ENCODE peak calls at places on chromosomes 11 and 22, in seven cellular contexts. S is ACHN, C is GM23248, H is fibroblast of the conjunctiva, G is C1 segment of cervical spinal cord, N is brain microvascular endothelial cell, E is heart right ventricle. O is an unnamed sample.

GRCh38 chr11:69080361-69080973 is 31.7 kb downstream of the TPCN2 start:
- DNase-seq in S (peak), N (peak), C (peak), H (no peak), E (no peak), G (no peak), O (no peak)

GRCh38 chr22:20724676-20725454 is 49.0 kb upstream of the SERPIND1 start:
- DNase-seq in S (no peak), C (no peak), E (no peak), G (no peak), H (no peak), N (no peak), O (no peak)

GRCh38 chr11:33608386-33608785 is 92.2 kb downstream of the C11orf91 start:
- DNase-seq in S (no peak), C (no peak), N (no peak), H (no peak), G (no peak), E (no peak), O (no peak)

GRCh38 chr11:35111171-35112055 is 27.6 kb upstream of the CD44 start:
- DNase-seq in S (peak), N (peak), H (no peak), C (peak), E (peak), G (no peak), O (no peak)

GRCh38 chr11:118597556-118597955 is 9.9 kb upstream of the PHLDB1 start:
- DNase-seq in N (no peak), S (no peak), E (no peak), G (no peak), C (no peak), H (no peak), O (no peak)

GRCh38 chr11:104830080-104830479 is 68.2 kb downstream of the CASP12 start:
- DNase-seq in H (peak), S (peak), E (no peak), C (peak), N (peak), G (no peak), O (no peak)

GRCh38 chr11:14499178-14499559 is 442 bp downstream of the COPB1 start:
- DNase-seq in S (peak), N (no peak), E (peak), G (peak), C (peak), H (no peak), O (no peak)

GRCh38 chr11:64545605-64546004 is 45.4 kb upstream of the SLC22A12 start:
- DNase-seq in E (no peak), G (no peak), H (peak), C (peak), S (peak), N (peak), O (no peak)

GRCh38 chr22:17074648-17075002 is 10.2 kb upstream of the IL17RA start:
- DNase-seq in H (no peak), S (peak), C (peak), G (no peak), N (no peak), E (no peak), O (no peak)

GRCh38 chr11:16606784-16607674 is 131.4 kb upstream of the C11orf58 start:
- DNase-seq in H (no peak), E (peak), G (no peak), C (no peak), N (no peak), S (peak), O (no peak)

O was measured in GM06990.